ENCODE peak calls at places on chromosomes 12 and 14, in five cellular contexts. J is A673; G is left ventricle myocardium inferior; V is brain microvascular endothelial cell; F is CD8-positive, alpha-beta T cell. S is an unnamed sample.

GRCh38 chr14:28467611-28468010 is 299.0 kb upstream of the FOXG1 start:
- DNase-seq in J (no peak), G (no peak), V (no peak), F (no peak), S (no peak)

GRCh38 chr14:66944872-66945271 is 244.4 kb upstream of the GARIN2 start:
- DNase-seq in J (peak; percentile 42), G (no peak), V (peak; percentile 31), F (no peak), S (no peak)

GRCh38 chr12:6442799-6443198 is 2.0 kb upstream of the CD27 start:
- DNase-seq in J (no peak), G (no peak), V (no peak), F (no peak), S (no peak)

GRCh38 chr14:69610859-69611263 is 535 bp upstream of the SUSD6 start:
- DNase-seq in J (no peak), G (no peak), V (peak; percentile 26), F (no peak), S (peak; percentile 13)

GRCh38 chr12:30729547-30729946 is 25.2 kb downstream of the CAPRIN2 start:
- DNase-seq in J (no peak), G (no peak), V (no peak), F (no peak), S (no peak)

GRCh38 chr12:109596418-109597244 is 23.0 kb downstream of the MVK start:
- DNase-seq in J (no peak), G (no peak), V (no peak), F (no peak), S (no peak)

GRCh38 chr12:26787125-26787495 is 45.9 kb downstream of the ITPR2 start:
- DNase-seq in J (no peak), G (no peak), V (peak; percentile 71), F (no peak), S (no peak)

GRCh38 chr14:22316473-22316872 is 272.6 kb downstream of the DAD1 start:
- DNase-seq in J (no peak), G (no peak), V (no peak), F (no peak), S (no peak)

GRCh38 chr12:98644433-98644711 is 216 bp downstream of the IKBIP start:
- DNase-seq in J (no peak), G (no peak), V (no peak), F (no peak), S (no peak)

GRCh38 chr12:75641031-75641780 is 129.8 kb upstream of the KRR1 start:
- DNase-seq in J (peak; percentile 50), G (no peak), V (peak; percentile 93), F (peak; percentile 32), S (no peak)

GRCh38 chr14:23185046-23185445 is 1.6 kb upstream of the SLC7A8 start:
- DNase-seq in J (peak; percentile 45), G (no peak), V (peak; percentile 24), F (no peak), S (no peak)

GRCh38 chr12:4031703-4032291 is 158.6 kb upstream of the PARP11 start:
- DNase-seq in J (no peak), G (peak; percentile 20), V (peak; percentile 35), F (no peak), S (no peak)

GRCh38 chr12:89838846-89839245 is 130.2 kb upstream of the ATP2B1 start:
- DNase-seq in J (no peak), G (no peak), V (no peak), F (no peak), S (no peak)

GRCh38 chr14:68981539-68981976 is 2.5 kb upstream of the ACTN1 start:
- DNase-seq in J (no peak), G (no peak), V (peak; percentile 94), F (no peak), S (no peak)

GRCh38 chr12:82203076-82203475 is 155.1 kb downstream of the CCDC59 start:
- DNase-seq in J (no peak), G (no peak), V (no peak), F (no peak), S (peak; percentile 22)

GRCh38 chr12:14403711-14404164 is 38.3 kb downstream of the ATF7IP start:
- DNase-seq in J (peak; percentile 92), G (no peak), V (peak; percentile 83), F (peak; percentile 27), S (peak; percentile 84)
- H3K4me3 ChIP-seq in J (peak overlapping the region; percentile 16), G (peak overlapping the region; percentile 15), V (no peak overlapping the region), F (no peak overlapping the region), S (no peak overlapping the region)

GRCh38 chr14:104217486-104218360 is 79.3 kb downstream of the KIF26A start:
- DNase-seq in J (no peak), G (peak; percentile 9), V (no peak), F (no peak), S (no peak)
- H3K27me3 ChIP-seq in J (no peaks in the 10 kb centered on the region), G (peaks cover 40% of the 10 kb centered on the region), V (no peaks in the 10 kb centered on the region), F (peaks cover 4% of the 10 kb centered on the region), S (no peaks in the 10 kb centered on the region)

DNA sequence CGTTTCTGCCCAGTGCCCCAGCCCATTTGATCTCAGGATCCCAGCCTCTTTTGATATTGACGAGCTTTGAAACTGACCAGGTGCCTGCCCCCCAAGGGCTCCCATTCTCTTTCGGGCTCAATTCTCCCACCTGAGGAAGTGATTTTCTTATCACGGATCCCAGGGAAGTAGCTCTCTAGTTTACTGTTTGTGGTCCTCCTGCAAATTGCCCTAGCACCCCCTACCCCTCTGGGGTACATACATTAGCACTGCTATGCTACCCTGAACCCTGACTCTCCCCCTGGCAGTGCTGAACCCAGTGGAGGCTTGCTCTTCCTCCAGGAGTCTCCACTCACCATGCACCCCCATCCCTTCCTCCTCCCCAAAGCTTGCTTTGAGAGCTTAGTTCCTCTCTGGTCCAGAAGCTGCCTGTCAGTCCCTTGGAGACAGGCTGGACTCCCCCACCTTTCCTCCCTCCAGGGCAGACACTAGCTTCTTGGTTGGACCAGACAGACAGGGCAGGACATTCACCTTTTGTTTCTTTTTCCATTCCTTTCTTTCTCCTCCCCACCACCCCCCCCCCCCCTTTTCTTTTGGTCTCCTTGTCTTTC is 4.4 kb upstream of the TBX3 start:
- DNase-seq in J (no peak), G (no peak), V (no peak), F (no peak), S (no peak)
- H3K4me3 ChIP-seq in J (no peak overlapping the region), G (no peak overlapping the region), V (no peak overlapping the region), F (no peak overlapping the region), S (no peak overlapping the region)

DNA sequence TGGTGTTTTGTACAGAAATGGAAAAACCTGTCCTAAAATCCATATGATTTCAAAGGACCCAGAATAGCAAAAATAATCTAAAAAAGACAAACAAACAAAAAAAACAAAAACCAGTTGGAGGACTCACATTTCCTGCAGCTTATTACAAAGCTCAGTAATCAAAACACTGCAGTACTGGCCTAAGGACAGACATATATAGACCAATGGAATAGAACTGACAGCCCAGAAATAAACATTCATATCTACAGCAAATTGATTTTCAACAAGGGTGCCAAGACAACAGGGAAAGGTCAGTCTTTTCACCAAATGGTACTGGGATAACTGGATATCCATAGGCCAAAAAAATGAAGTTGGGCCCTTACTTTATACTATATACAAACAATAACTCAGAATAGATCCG is 55.0 kb downstream of the TAOK3 start:
- DNase-seq in J (no peak), G (no peak), V (no peak), F (no peak), S (no peak)
- H3K27me3 ChIP-seq in J (no peaks in the 10 kb centered on the region), G (no peaks in the 10 kb centered on the region), V (no peaks in the 10 kb centered on the region), F (no peaks in the 10 kb centered on the region), S (no peaks in the 10 kb centered on the region)

DNA sequence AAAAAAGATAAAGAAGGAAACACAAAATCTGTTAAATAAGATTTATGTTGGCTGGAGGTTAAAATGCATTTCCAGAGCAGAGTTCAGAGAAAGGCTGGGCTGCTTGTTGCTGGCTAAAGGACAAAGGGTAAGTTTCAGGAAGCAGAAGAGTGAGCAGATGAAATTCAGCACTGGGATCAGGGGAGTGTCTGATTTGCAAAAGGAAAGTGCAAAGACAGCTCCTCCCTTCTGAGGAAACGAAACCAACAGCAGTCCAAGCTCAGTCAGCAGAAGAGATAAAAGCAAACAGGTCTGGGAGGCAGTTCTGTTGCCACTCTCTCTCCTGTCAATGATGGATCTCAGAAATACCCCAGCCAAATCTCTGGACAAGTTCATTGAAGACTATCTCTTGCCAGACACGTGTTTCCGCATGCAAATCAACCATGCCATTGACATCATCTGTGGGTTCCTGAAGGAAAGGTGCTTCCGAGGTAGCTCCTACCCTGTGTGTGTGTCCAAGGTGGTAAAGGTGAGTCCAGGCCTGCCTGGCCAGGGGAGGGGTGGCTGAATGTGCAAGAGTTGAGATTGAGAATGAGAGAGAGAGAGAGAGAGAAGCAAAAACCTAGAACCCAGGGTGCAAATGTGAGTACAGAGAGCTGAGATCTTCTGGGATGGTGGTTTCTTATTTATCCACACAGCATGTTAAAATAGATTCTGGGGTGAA is at the start of gene OAS1:
- DNase-seq in J (peak; percentile 55), G (no peak), V (peak; percentile 55), F (peak; percentile 52), S (no peak)
- H3K4me3 ChIP-seq in J (peak within 1 kb of the TSS; percentile 38), G (peak within 1 kb of the TSS; percentile 63), V (peak within 1 kb of the TSS; percentile 29), F (peak within 1 kb of the TSS; percentile 72), S (no peak within 1 kb of the TSS)

DNA sequence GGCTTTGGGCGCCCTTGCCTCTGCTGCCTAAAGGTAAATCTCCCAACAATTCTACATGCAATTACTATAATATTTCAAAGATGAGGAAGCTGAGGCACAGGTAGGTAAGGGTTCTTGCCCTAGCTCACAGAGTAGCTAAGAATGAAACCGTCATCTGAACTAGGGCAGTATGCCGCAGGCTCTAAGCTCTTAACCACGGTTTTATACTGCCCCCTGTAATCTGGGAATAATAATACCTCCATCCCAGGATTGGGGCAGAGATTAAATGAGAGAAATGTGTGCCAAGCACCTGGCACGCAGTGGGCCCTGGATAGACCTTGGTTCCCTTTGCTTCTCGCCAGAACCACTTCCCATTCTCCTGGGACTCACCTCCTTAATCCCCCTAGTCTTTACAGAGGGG is 1.5 kb upstream of the HRK start:
- DNase-seq in J (peak; percentile 59), G (no peak), V (peak; percentile 22), F (no peak), S (no peak)
- H3K27me3 ChIP-seq in J (peaks cover 61% of the 10 kb centered on the region), G (peaks cover 75% of the 10 kb centered on the region), V (peaks cover 52% of the 10 kb centered on the region), F (peaks cover 30% of the 10 kb centered on the region), S (peaks cover 49% of the 10 kb centered on the region)

GRCh38 chr14:56812364-56813103 is 2.3 kb upstream of the OTX2 start:
- DNase-seq in J (no peak), G (no peak), V (no peak), F (no peak), S (no peak)
- H3K4me3 ChIP-seq in J (peak overlapping the region; percentile 71), G (no peak overlapping the region), V (no peak overlapping the region), F (no peak overlapping the region), S (peak overlapping the region; percentile 76)

GRCh38 chr14:60515696-60516284 is 6.8 kb downstream of the SIX6 start:
- DNase-seq in J (no peak), G (no peak), V (no peak), F (no peak), S (no peak)

GRCh38 chr14:60510976-60511599 is 2.1 kb downstream of the SIX6 start:
- DNase-seq in J (no peak), G (no peak), V (no peak), F (no peak), S (no peak)

GRCh38 chr14:60515244-60515695 is 6.3 kb downstream of the SIX6 start:
- DNase-seq in J (no peak), G (no peak), V (no peak), F (no peak), S (no peak)

GRCh38 chr14:60512952-60513554 is 4.1 kb downstream of the SIX6 start:
- DNase-seq in J (no peak), G (no peak), V (no peak), F (no peak), S (no peak)

GRCh38 chr14:60514378-60515243 is 5.7 kb downstream of the SIX6 start:
- DNase-seq in J (peak; percentile 60), G (no peak), V (no peak), F (no peak), S (peak; percentile 80)
- H3K27me3 ChIP-seq in J (peaks cover 57% of the 10 kb centered on the region), G (peaks cover 100% of the 10 kb centered on the region), V (peaks cover 67% of the 10 kb centered on the region), F (peaks cover 38% of the 10 kb centered on the region), S (peaks cover 76% of the 10 kb centered on the region)

GRCh38 chr12:15631007-15631715 is 158.0 kb downstream of the EPS8 start:
- DNase-seq in J (peak; percentile 39), G (no peak), V (no peak), F (no peak), S (no peak)
- H3K4me3 ChIP-seq in J (no peak overlapping the region), G (no peak overlapping the region), V (no peak overlapping the region), F (no peak overlapping the region), S (no peak overlapping the region)

S was measured in HAP-1.